ENCODE peak calls at places on chromosome 11, in four cellular contexts. E is esophagus squamous epithelium, P is Peyer's patch, V is OCI-LY7. C is an unnamed sample.

GRCh38 chr11:95512682-95513081 is 276.9 kb downstream of the FAM76B start:
- DNase-seq in E (no peak), P (no peak), V (no peak), C (no peak)

GRCh38 chr11:131885371-131885770 is 515.0 kb downstream of the NTM start:
- DNase-seq in E (no peak), P (no peak), V (no peak), C (no peak)

GRCh38 chr11:134488913-134489312 is 76.9 kb upstream of the B3GAT1 start:
- DNase-seq in E (no peak), P (no peak), V (no peak), C (no peak)

GRCh38 chr11:115458877-115459276 is 45.3 kb downstream of the CADM1 start:
- DNase-seq in E (no peak), P (no peak), V (no peak), C (no peak)

GRCh38 chr11:126114486-126115252 is 52.0 kb upstream of the CDON start:
- DNase-seq in E (no peak), P (no peak), V (no peak), C (no peak)

GRCh38 chr11:132472411-132473205 is 1059.7 kb downstream of the OPCML start:
- DNase-seq in E (no peak), P (no peak), V (no peak), C (no peak)

GRCh38 chr11:50412832-50413231 is 380.2 kb downstream of the OR4C45 start:
- DNase-seq in E (no peak), P (no peak), V (no peak), C (peak; percentile 6)

GRCh38 chr11:7548659-7549283 is 35.0 kb downstream of the PPFIBP2 start:
- DNase-seq in E (no peak), P (peak; percentile 27), V (peak; percentile 53), C (no peak)

GRCh38 chr11:118938491-118939411 is 13.0 kb upstream of the BCL9L start:
- DNase-seq in E (no peak), P (no peak), V (no peak), C (peak; percentile 75)

GRCh38 chr11:44876923-44877322 is 73.8 kb downstream of the TP53I11 start:
- DNase-seq in E (no peak), P (no peak), V (no peak), C (no peak)

GRCh38 chr11:44877908-44878459 is 72.7 kb downstream of the TP53I11 start:
- DNase-seq in E (no peak), P (no peak), V (no peak), C (no peak)

GRCh38 chr11:44879432-44879831 is 71.3 kb downstream of the TP53I11 start:
- DNase-seq in E (no peak), P (no peak), V (no peak), C (no peak)

GRCh38 chr11:44880511-44880910 is 70.2 kb downstream of the TP53I11 start:
- DNase-seq in E (no peak), P (no peak), V (no peak), C (no peak)

GRCh38 chr11:44878696-44879095 is 72.0 kb downstream of the TP53I11 start:
- DNase-seq in E (no peak), P (no peak), V (no peak), C (no peak)
- H3K27ac ChIP-seq in E (no peak overlapping the region), P (no peak overlapping the region), V (no peak overlapping the region), C (no peak overlapping the region)

GRCh38 chr11:97514446-97514845 is 1124.6 kb downstream of the JRKL start:
- DNase-seq in E (no peak), P (no peak), V (no peak), C (no peak)

GRCh38 chr11:97516688-97517087 is 1126.9 kb downstream of the JRKL start:
- DNase-seq in E (no peak), P (no peak), V (no peak), C (no peak)
- TF ChIP-seq CTCF in E (no peak), P (no peak), V (peak; percentile 23), C (no peak)

GRCh38 chr11:44348114-44348513 is 38.2 kb upstream of the ALX4 start:
- DNase-seq in E (no peak), P (no peak), V (no peak), C (no peak)

GRCh38 chr11:44346983-44347382 is 37.0 kb upstream of the ALX4 start:
- DNase-seq in E (no peak), P (no peak), V (no peak), C (no peak)

GRCh38 chr11:44351006-44351660 is 41.2 kb upstream of the ALX4 start:
- DNase-seq in E (no peak), P (peak; percentile 39), V (peak; percentile 41), C (no peak)

GRCh38 chr11:44349328-44349727 is 39.4 kb upstream of the ALX4 start:
- DNase-seq in E (no peak), P (no peak), V (no peak), C (no peak)

DNA sequence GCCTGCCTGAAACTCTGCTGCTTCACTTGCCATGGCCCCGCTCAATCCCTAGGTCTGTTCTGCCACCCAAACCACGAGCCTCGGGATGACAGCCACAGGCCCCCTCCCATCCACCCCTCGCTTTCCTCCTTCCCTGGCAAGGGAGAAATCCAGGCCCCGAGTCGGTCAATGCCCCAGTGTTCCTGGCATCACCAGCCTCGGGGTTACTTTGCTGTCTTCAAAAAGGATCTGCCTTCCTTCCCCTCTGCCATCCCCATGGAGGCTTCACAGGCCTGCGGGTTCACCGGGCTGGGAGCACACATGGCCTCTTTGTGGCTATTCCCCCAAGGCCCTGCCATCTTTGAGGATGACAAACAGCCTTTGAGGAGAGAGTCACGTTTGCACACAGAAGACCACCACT is 38.8 kb upstream of the ALX4 start:
- DNase-seq in E (no peak), P (no peak), V (no peak), C (no peak)
- H3K4me3 ChIP-seq in E (no peak overlapping the region), P (no peak overlapping the region), V (no peak overlapping the region), C (no peak overlapping the region)

GRCh38 chr11:66324626-66325025 is 7.8 kb upstream of the CD248 start:
- DNase-seq in E (no peak), P (no peak), V (no peak), C (no peak)
- H3K27ac ChIP-seq in E (peak overlapping the region; percentile 82), P (no peak overlapping the region), V (no peak overlapping the region), C (no peak overlapping the region)

C was measured in lower lobe of right lung.